ENCODE peak calls at places on chromosomes 4 and X, in five cellular contexts. One of them, this sample, is unnamed.

GRCh38 chr4:169791527-169792156 is 33.9 kb upstream of the HPF1 start:
- DNase-seq in WERI-Rb-1: peak
- DNase-seq in AG20443: peak
- DNase-seq in iris pigment epithelial cell: peak
- DNase-seq in activated CD4-positive, CD25-positive, alpha-beta regulatory T cell treated with anti-CD3 and anti-CD28 coated beads, Interleukin-2, amount 50 U/mL, for 16 hours: no peak
- DNase-seq in this sample: peak

GRCh38 chr4:8916251-8916913 is 44.7 kb upstream of the HMX1 start:
- DNase-seq in WERI-Rb-1: no peak
- DNase-seq in AG20443: peak
- DNase-seq in iris pigment epithelial cell: no peak
- DNase-seq in activated CD4-positive, CD25-positive, alpha-beta regulatory T cell treated with anti-CD3 and anti-CD28 coated beads, Interleukin-2, amount 50 U/mL, for 16 hours: no peak
- DNase-seq in this sample: no peak

GRCh38 chr4:156829194-156829593 is 142.4 kb downstream of the PDGFC start:
- DNase-seq in WERI-Rb-1: no peak
- DNase-seq in AG20443: peak
- DNase-seq in iris pigment epithelial cell: peak
- DNase-seq in activated CD4-positive, CD25-positive, alpha-beta regulatory T cell treated with anti-CD3 and anti-CD28 coated beads, Interleukin-2, amount 50 U/mL, for 16 hours: no peak
- DNase-seq in this sample: peak

GRCh38 chr4:1712216-1713002 is at the start of gene SLBP:
- DNase-seq in WERI-Rb-1: peak
- DNase-seq in AG20443: peak
- DNase-seq in iris pigment epithelial cell: peak
- DNase-seq in activated CD4-positive, CD25-positive, alpha-beta regulatory T cell treated with anti-CD3 and anti-CD28 coated beads, Interleukin-2, amount 50 U/mL, for 16 hours: peak
- DNase-seq in this sample: peak

GRCh38 chrX:338836-339400 is 20.3 kb upstream of the GTPBP6 start:
- DNase-seq in WERI-Rb-1: peak
- DNase-seq in AG20443: no peak
- DNase-seq in iris pigment epithelial cell: no peak
- DNase-seq in activated CD4-positive, CD25-positive, alpha-beta regulatory T cell treated with anti-CD3 and anti-CD28 coated beads, Interleukin-2, amount 50 U/mL, for 16 hours: no peak
- DNase-seq in this sample: no peak

GRCh38 chr4:132276989-132277388 is 872.1 kb upstream of the PCDH10 start:
- DNase-seq in WERI-Rb-1: no peak
- DNase-seq in AG20443: no peak
- DNase-seq in iris pigment epithelial cell: no peak
- DNase-seq in activated CD4-positive, CD25-positive, alpha-beta regulatory T cell treated with anti-CD3 and anti-CD28 coated beads, Interleukin-2, amount 50 U/mL, for 16 hours: no peak
- DNase-seq in this sample: no peak

GRCh38 chrX:72169008-72169728 is 12.4 kb upstream of the PIN4 start:
- DNase-seq in WERI-Rb-1: no peak
- DNase-seq in AG20443: no peak
- DNase-seq in iris pigment epithelial cell: no peak
- DNase-seq in activated CD4-positive, CD25-positive, alpha-beta regulatory T cell treated with anti-CD3 and anti-CD28 coated beads, Interleukin-2, amount 50 U/mL, for 16 hours: peak
- DNase-seq in this sample: no peak

GRCh38 chr4:30717208-30718020 is 2.8 kb upstream of the PCDH7 start:
- DNase-seq in WERI-Rb-1: peak
- DNase-seq in AG20443: peak
- DNase-seq in iris pigment epithelial cell: peak
- DNase-seq in activated CD4-positive, CD25-positive, alpha-beta regulatory T cell treated with anti-CD3 and anti-CD28 coated beads, Interleukin-2, amount 50 U/mL, for 16 hours: no peak
- DNase-seq in this sample: peak

GRCh38 chr4:145825255-145825654 is 113.4 kb downstream of the ZNF827 start:
- DNase-seq in WERI-Rb-1: peak
- DNase-seq in AG20443: no peak
- DNase-seq in iris pigment epithelial cell: no peak
- DNase-seq in activated CD4-positive, CD25-positive, alpha-beta regulatory T cell treated with anti-CD3 and anti-CD28 coated beads, Interleukin-2, amount 50 U/mL, for 16 hours: no peak
- DNase-seq in this sample: no peak

GRCh38 chrX:103919336-103919682 is 43.1 kb upstream of the TMSB15B start:
- DNase-seq in WERI-Rb-1: peak
- DNase-seq in AG20443: peak
- DNase-seq in iris pigment epithelial cell: peak
- DNase-seq in activated CD4-positive, CD25-positive, alpha-beta regulatory T cell treated with anti-CD3 and anti-CD28 coated beads, Interleukin-2, amount 50 U/mL, for 16 hours: no peak
- DNase-seq in this sample: peak

GRCh38 chr4:8695237-8696219 is 103.0 kb downstream of the CPZ start:
- DNase-seq in WERI-Rb-1: no peak
- DNase-seq in AG20443: no peak
- DNase-seq in iris pigment epithelial cell: no peak
- DNase-seq in activated CD4-positive, CD25-positive, alpha-beta regulatory T cell treated with anti-CD3 and anti-CD28 coated beads, Interleukin-2, amount 50 U/mL, for 16 hours: no peak
- DNase-seq in this sample: no peak

GRCh38 chrX:153667931-153668396 is 5.6 kb downstream of the PNCK start:
- DNase-seq in WERI-Rb-1: peak
- DNase-seq in AG20443: peak
- DNase-seq in iris pigment epithelial cell: peak
- DNase-seq in activated CD4-positive, CD25-positive, alpha-beta regulatory T cell treated with anti-CD3 and anti-CD28 coated beads, Interleukin-2, amount 50 U/mL, for 16 hours: peak
- DNase-seq in this sample: peak

GRCh38 chrX:39642071-39642470 is 455.7 kb downstream of the BCOR start:
- DNase-seq in WERI-Rb-1: peak
- DNase-seq in AG20443: no peak
- DNase-seq in iris pigment epithelial cell: no peak
- DNase-seq in activated CD4-positive, CD25-positive, alpha-beta regulatory T cell treated with anti-CD3 and anti-CD28 coated beads, Interleukin-2, amount 50 U/mL, for 16 hours: no peak
- DNase-seq in this sample: no peak

GRCh38 chr4:77859256-77859655 is 3.4 kb upstream of the MRPL1 start:
- DNase-seq in WERI-Rb-1: no peak
- DNase-seq in AG20443: no peak
- DNase-seq in iris pigment epithelial cell: no peak
- DNase-seq in activated CD4-positive, CD25-positive, alpha-beta regulatory T cell treated with anti-CD3 and anti-CD28 coated beads, Interleukin-2, amount 50 U/mL, for 16 hours: no peak
- DNase-seq in this sample: no peak

GRCh38 chr4:86338989-86339388 is 20.9 kb downstream of the MAPK10 start:
- DNase-seq in WERI-Rb-1: no peak
- DNase-seq in AG20443: peak
- DNase-seq in iris pigment epithelial cell: peak
- DNase-seq in activated CD4-positive, CD25-positive, alpha-beta regulatory T cell treated with anti-CD3 and anti-CD28 coated beads, Interleukin-2, amount 50 U/mL, for 16 hours: no peak
- DNase-seq in this sample: peak

GRCh38 chr4:5839751-5840674 is 52.9 kb downstream of the CRMP1 start:
- DNase-seq in WERI-Rb-1: no peak
- DNase-seq in AG20443: peak
- DNase-seq in iris pigment epithelial cell: no peak
- DNase-seq in activated CD4-positive, CD25-positive, alpha-beta regulatory T cell treated with anti-CD3 and anti-CD28 coated beads, Interleukin-2, amount 50 U/mL, for 16 hours: no peak
- DNase-seq in this sample: no peak

GRCh38 chr4:39178706-39179105 is 3.6 kb upstream of the WDR19 start:
- DNase-seq in WERI-Rb-1: no peak
- DNase-seq in AG20443: no peak
- DNase-seq in iris pigment epithelial cell: peak
- DNase-seq in activated CD4-positive, CD25-positive, alpha-beta regulatory T cell treated with anti-CD3 and anti-CD28 coated beads, Interleukin-2, amount 50 U/mL, for 16 hours: no peak
- DNase-seq in this sample: peak

This sample was measured in astrocyte.